ENCODE peak calls at places on chromosome 15, in six cellular contexts. Q is CD8-positive, alpha-beta memory T cell; X is CD4-positive, CD25-positive, alpha-beta regulatory T cell; I is activated CD4-positive, alpha-beta T cell treated with anti-CD3 and anti-CD28 coated beads, Interleukin-2, amount 50 U/mL, for 48 hours; W is astrocyte of the spinal cord; C is activated CD8-positive, alpha-beta T cell treated with anti-CD3 and anti-CD28 coated beads, Interleukin-2, amount 10 ng/mL, durations not matched to agents 7 days and 5 days. N is an unnamed sample.

GRCh38 chr15:88264622-88265021 is 8.1 kb upstream of the NTRK3 start:
- DNase-seq in W (no peak), X (no peak), Q (no peak), C (no peak), I (no peak), N (no peak)

GRCh38 chr15:66808181-66808824 is 106.3 kb downstream of the SMAD6 start:
- DNase-seq in C (no peak), I (no peak), W (no peak), Q (no peak), X (no peak), N (no peak)

GRCh38 chr15:57572463-57572862 is 19.2 kb upstream of the MYZAP start:
- DNase-seq in X (no peak), Q (no peak), C (no peak), W (no peak), I (no peak), N (no peak)

GRCh38 chr15:57550640-57551039 is 41.1 kb upstream of the MYZAP start:
- DNase-seq in Q (no peak), C (no peak), X (no peak), I (no peak), W (no peak), N (no peak)

GRCh38 chr15:81469154-81469553 is 95.1 kb upstream of the TMC3 start:
- DNase-seq in C (no peak), Q (no peak), X (no peak), I (no peak), W (no peak), N (no peak)

GRCh38 chr15:79903626-79904025 is 6.8 kb upstream of the MTHFS start:
- DNase-seq in C (no peak), X (no peak), Q (no peak), W (no peak), I (no peak), N (no peak)

GRCh38 chr15:31267161-31268107 is 59.2 kb upstream of the KLF13 start:
- DNase-seq in W (no peak), X (no peak), C (peak; percentile 17), Q (no peak), I (no peak), N (no peak)

GRCh38 chr15:23446215-23447106 is 582 bp downstream of the GOLGA6L2 start:
- DNase-seq in X (no peak), W (no peak), I (no peak), Q (no peak), C (no peak), N (no peak)

GRCh38 chr15:23397779-23398178 is 43.2 kb downstream of the GOLGA8S start:
- DNase-seq in C (no peak), X (no peak), W (no peak), Q (no peak), I (no peak), N (no peak)

GRCh38 chr15:77012117-77012712 is 17.3 kb downstream of the PSTPIP1 start:
- DNase-seq in X (no peak), I (no peak), C (no peak), W (no peak), Q (no peak), N (no peak)

GRCh38 chr15:29615791-29616190 is 206.5 kb downstream of the TJP1 start:
- DNase-seq in X (no peak), I (no peak), Q (no peak), W (no peak), C (no peak), N (no peak)

GRCh38 chr15:40088929-40089755 is 19.5 kb downstream of the BMF start:
- DNase-seq in C (no peak), I (no peak), W (no peak), X (no peak), Q (no peak), N (no peak)

GRCh38 chr15:40330368-40330836 is 6.9 kb downstream of the INAFM2 start:
- DNase-seq in Q (no peak), W (no peak), I (no peak), C (no peak), X (no peak), N (no peak)

GRCh38 chr15:77266708-77267387 is 153.1 kb downstream of the PEAK1 start:
- DNase-seq in C (no peak), Q (no peak), I (no peak), W (peak; percentile 96), X (no peak), N (no peak)

GRCh38 chr15:58755956-58756355 is 6.4 kb upstream of the ADAM10 start:
- DNase-seq in I (no peak), W (no peak), Q (no peak), C (peak; percentile 20), X (no peak), N (no peak)

GRCh38 chr15:76512971-76513370 is 176.4 kb downstream of the ISL2 start:
- DNase-seq in C (no peak), X (no peak), W (no peak), Q (no peak), I (no peak), N (no peak)

GRCh38 chr15:101481917-101482525 is 7.5 kb downstream of the PCSK6 start:
- DNase-seq in Q (no peak), I (no peak), X (no peak), W (no peak), C (no peak), N (no peak)

GRCh38 chr15:74040115-74040850 is 42.1 kb downstream of the GOLGA6A start:
- DNase-seq in C (no peak), W (peak; percentile 97), Q (no peak), I (no peak), X (no peak), N (no peak)

GRCh38 chr15:94670436-94671034 is 439.2 kb downstream of the MCTP2 start:
- DNase-seq in C (no peak), I (no peak), W (peak; percentile 64), X (peak; percentile 1), Q (no peak), N (no peak)

GRCh38 chr15:58515807-58516206 is 84.0 kb downstream of the LIPC start:
- DNase-seq in X (no peak), I (no peak), Q (peak; percentile 11), W (no peak), C (peak; percentile 64), N (no peak)

GRCh38 chr15:89654847-89655805 is at the start of gene KIF7:
- DNase-seq in W (peak; percentile 66), X (no peak), C (peak; percentile 32), I (peak; percentile 18), Q (no peak), N (no peak)

GRCh38 chr15:62835351-62835750 is 207.2 kb upstream of the TPM1 start:
- DNase-seq in Q (no peak), C (no peak), W (no peak), X (no peak), I (no peak), N (no peak)

GRCh38 chr15:61687124-61687523 is 373.1 kb downstream of the VPS13C start:
- DNase-seq in I (no peak), C (no peak), W (no peak), Q (no peak), X (no peak), N (no peak)

GRCh38 chr15:93089855-93090305 is 869 bp upstream of the RGMA start:
- DNase-seq in I (no peak), X (no peak), C (no peak), W (no peak), Q (no peak), N (no peak)